ENCODE peak calls at places on chromosomes 3 and 15, in six cellular contexts. One of them, this sample, is unnamed.

GRCh38 chr15:90342655-90343054 is 9.4 kb upstream of the ZNF774 start:
- DNase-seq in neural progenitor cell: no peak
- DNase-seq in stimulated activated CD4-positive, alpha-beta T cell treated with anti-CD3 and anti-CD28 coated beads, Interleukin-1b, Interleukin-23, amount 100 ng/mL, for 24 hours: no peak
- DNase-seq in astrocyte of the spinal cord: no peak
- DNase-seq in GM06990: no peak
- DNase-seq in CD4-positive, alpha-beta T cell: no peak
- DNase-seq in this sample: no peak

GRCh38 chr15:57235865-57236264 is 140.4 kb upstream of the CGNL1 start:
- DNase-seq in stimulated activated CD4-positive, alpha-beta T cell treated with anti-CD3 and anti-CD28 coated beads, Interleukin-1b, Interleukin-23, amount 100 ng/mL, for 24 hours: no peak
- DNase-seq in astrocyte of the spinal cord: peak
- DNase-seq in CD4-positive, alpha-beta T cell: no peak
- DNase-seq in neural progenitor cell: peak
- DNase-seq in GM06990: no peak
- DNase-seq in this sample: peak

GRCh38 chr15:76164602-76165001 is 104.8 kb downstream of the TMEM266 start:
- DNase-seq in stimulated activated CD4-positive, alpha-beta T cell treated with anti-CD3 and anti-CD28 coated beads, Interleukin-1b, Interleukin-23, amount 100 ng/mL, for 24 hours: no peak
- DNase-seq in CD4-positive, alpha-beta T cell: no peak
- DNase-seq in astrocyte of the spinal cord: no peak
- DNase-seq in GM06990: no peak
- DNase-seq in neural progenitor cell: no peak
- DNase-seq in this sample: no peak

GRCh38 chr3:123799544-123800351 is 84.4 kb downstream of the MYLK start:
- DNase-seq in astrocyte of the spinal cord: peak
- DNase-seq in GM06990: no peak
- DNase-seq in CD4-positive, alpha-beta T cell: no peak
- DNase-seq in stimulated activated CD4-positive, alpha-beta T cell treated with anti-CD3 and anti-CD28 coated beads, Interleukin-1b, Interleukin-23, amount 100 ng/mL, for 24 hours: no peak
- DNase-seq in neural progenitor cell: peak
- DNase-seq in this sample: peak

GRCh38 chr3:151410891-151411559 is 26.5 kb upstream of the P2RY12 start:
- DNase-seq in stimulated activated CD4-positive, alpha-beta T cell treated with anti-CD3 and anti-CD28 coated beads, Interleukin-1b, Interleukin-23, amount 100 ng/mL, for 24 hours: no peak
- DNase-seq in CD4-positive, alpha-beta T cell: no peak
- DNase-seq in neural progenitor cell: no peak
- DNase-seq in GM06990: no peak
- DNase-seq in astrocyte of the spinal cord: peak
- DNase-seq in this sample: no peak

GRCh38 chr15:80501453-80501852 is 97.3 kb downstream of the ARNT2 start:
- DNase-seq in astrocyte of the spinal cord: no peak
- DNase-seq in CD4-positive, alpha-beta T cell: no peak
- DNase-seq in neural progenitor cell: no peak
- DNase-seq in stimulated activated CD4-positive, alpha-beta T cell treated with anti-CD3 and anti-CD28 coated beads, Interleukin-1b, Interleukin-23, amount 100 ng/mL, for 24 hours: no peak
- DNase-seq in GM06990: no peak
- DNase-seq in this sample: no peak

GRCh38 chr3:127690106-127690505 is 17.4 kb downstream of the ABTB1 start:
- DNase-seq in neural progenitor cell: no peak
- DNase-seq in astrocyte of the spinal cord: peak
- DNase-seq in stimulated activated CD4-positive, alpha-beta T cell treated with anti-CD3 and anti-CD28 coated beads, Interleukin-1b, Interleukin-23, amount 100 ng/mL, for 24 hours: no peak
- DNase-seq in CD4-positive, alpha-beta T cell: no peak
- DNase-seq in GM06990: no peak
- DNase-seq in this sample: no peak

GRCh38 chr3:182909318-182910040 is 70.9 kb downstream of the DCUN1D1 start:
- DNase-seq in GM06990: no peak
- DNase-seq in neural progenitor cell: peak
- DNase-seq in stimulated activated CD4-positive, alpha-beta T cell treated with anti-CD3 and anti-CD28 coated beads, Interleukin-1b, Interleukin-23, amount 100 ng/mL, for 24 hours: no peak
- DNase-seq in CD4-positive, alpha-beta T cell: no peak
- DNase-seq in astrocyte of the spinal cord: peak
- DNase-seq in this sample: peak

GRCh38 chr15:79432345-79433311 is 492 bp downstream of the MINAR1 start:
- DNase-seq in neural progenitor cell: peak
- DNase-seq in astrocyte of the spinal cord: no peak
- DNase-seq in GM06990: no peak
- DNase-seq in stimulated activated CD4-positive, alpha-beta T cell treated with anti-CD3 and anti-CD28 coated beads, Interleukin-1b, Interleukin-23, amount 100 ng/mL, for 24 hours: no peak
- DNase-seq in CD4-positive, alpha-beta T cell: no peak
- DNase-seq in this sample: no peak

GRCh38 chr3:47781326-47781684 is 388 bp downstream of the SMARCC1 start:
- DNase-seq in CD4-positive, alpha-beta T cell: peak
- DNase-seq in stimulated activated CD4-positive, alpha-beta T cell treated with anti-CD3 and anti-CD28 coated beads, Interleukin-1b, Interleukin-23, amount 100 ng/mL, for 24 hours: peak
- DNase-seq in GM06990: peak
- DNase-seq in astrocyte of the spinal cord: no peak
- DNase-seq in neural progenitor cell: peak
- DNase-seq in this sample: no peak

GRCh38 chr3:31622636-31623288 is 90.0 kb downstream of the STT3B start:
- DNase-seq in GM06990: no peak
- DNase-seq in neural progenitor cell: no peak
- DNase-seq in astrocyte of the spinal cord: no peak
- DNase-seq in CD4-positive, alpha-beta T cell: no peak
- DNase-seq in stimulated activated CD4-positive, alpha-beta T cell treated with anti-CD3 and anti-CD28 coated beads, Interleukin-1b, Interleukin-23, amount 100 ng/mL, for 24 hours: no peak
- DNase-seq in this sample: no peak

GRCh38 chr3:77370413-77370812 is 330.5 kb downstream of the ROBO2 start:
- DNase-seq in GM06990: no peak
- DNase-seq in astrocyte of the spinal cord: peak
- DNase-seq in CD4-positive, alpha-beta T cell: no peak
- DNase-seq in neural progenitor cell: no peak
- DNase-seq in stimulated activated CD4-positive, alpha-beta T cell treated with anti-CD3 and anti-CD28 coated beads, Interleukin-1b, Interleukin-23, amount 100 ng/mL, for 24 hours: no peak
- DNase-seq in this sample: peak

GRCh38 chr15:80418892-80419537 is 14.8 kb downstream of the ARNT2 start:
- DNase-seq in stimulated activated CD4-positive, alpha-beta T cell treated with anti-CD3 and anti-CD28 coated beads, Interleukin-1b, Interleukin-23, amount 100 ng/mL, for 24 hours: no peak
- DNase-seq in astrocyte of the spinal cord: peak
- DNase-seq in CD4-positive, alpha-beta T cell: no peak
- DNase-seq in GM06990: no peak
- DNase-seq in neural progenitor cell: peak
- DNase-seq in this sample: peak

GRCh38 chr3:113948015-113948917 is 453 bp downstream of the ZDHHC23 start:
- DNase-seq in CD4-positive, alpha-beta T cell: no peak
- DNase-seq in GM06990: peak
- DNase-seq in astrocyte of the spinal cord: no peak
- DNase-seq in stimulated activated CD4-positive, alpha-beta T cell treated with anti-CD3 and anti-CD28 coated beads, Interleukin-1b, Interleukin-23, amount 100 ng/mL, for 24 hours: peak
- DNase-seq in neural progenitor cell: peak
- DNase-seq in this sample: no peak

GRCh38 chr3:13013595-13013993 is 59.6 kb downstream of the IQSEC1 start:
- DNase-seq in GM06990: no peak
- DNase-seq in CD4-positive, alpha-beta T cell: no peak
- DNase-seq in neural progenitor cell: no peak
- DNase-seq in stimulated activated CD4-positive, alpha-beta T cell treated with anti-CD3 and anti-CD28 coated beads, Interleukin-1b, Interleukin-23, amount 100 ng/mL, for 24 hours: no peak
- DNase-seq in astrocyte of the spinal cord: no peak
- DNase-seq in this sample: no peak

GRCh38 chr15:97759363-97759762 is 201.1 kb upstream of the ARRDC4 start:
- DNase-seq in astrocyte of the spinal cord: peak
- DNase-seq in neural progenitor cell: no peak
- DNase-seq in GM06990: no peak
- DNase-seq in CD4-positive, alpha-beta T cell: no peak
- DNase-seq in stimulated activated CD4-positive, alpha-beta T cell treated with anti-CD3 and anti-CD28 coated beads, Interleukin-1b, Interleukin-23, amount 100 ng/mL, for 24 hours: no peak
- DNase-seq in this sample: no peak

GRCh38 chr15:67839929-67840746 is at the start of gene RNU6-1:
- DNase-seq in GM06990: peak
- DNase-seq in CD4-positive, alpha-beta T cell: peak
- DNase-seq in stimulated activated CD4-positive, alpha-beta T cell treated with anti-CD3 and anti-CD28 coated beads, Interleukin-1b, Interleukin-23, amount 100 ng/mL, for 24 hours: peak
- DNase-seq in astrocyte of the spinal cord: peak
- DNase-seq in neural progenitor cell: peak
- DNase-seq in this sample: peak

GRCh38 chr3:195096053-195096452 is 174.9 kb downstream of the XXYLT1 start:
- DNase-seq in stimulated activated CD4-positive, alpha-beta T cell treated with anti-CD3 and anti-CD28 coated beads, Interleukin-1b, Interleukin-23, amount 100 ng/mL, for 24 hours: no peak
- DNase-seq in astrocyte of the spinal cord: no peak
- DNase-seq in GM06990: no peak
- DNase-seq in CD4-positive, alpha-beta T cell: no peak
- DNase-seq in neural progenitor cell: no peak
- DNase-seq in this sample: no peak